ENCODE peak calls at places on chromosome 6, in five cellular contexts. One of them, this sample, is unnamed.

GRCh38 chr6:160421854-160422253 is 73.7 kb downstream of the SLC22A3 start:
- DNase-seq in GM03348: no peak
- DNase-seq in mesenteric fat pad: no peak
- DNase-seq in CD8-positive, alpha-beta T cell: no peak
- DNase-seq in hippocampal formation: no peak
- DNase-seq in this sample: no peak

GRCh38 chr6:69232506-69233194 is 564.2 kb downstream of the LMBRD1 start:
- DNase-seq in GM03348: peak
- DNase-seq in mesenteric fat pad: no peak
- DNase-seq in CD8-positive, alpha-beta T cell: peak
- DNase-seq in hippocampal formation: peak
- DNase-seq in this sample: peak

GRCh38 chr6:81906041-81906440 is 153.6 kb upstream of the TENT5A start:
- DNase-seq in GM03348: no peak
- DNase-seq in mesenteric fat pad: no peak
- DNase-seq in CD8-positive, alpha-beta T cell: no peak
- DNase-seq in hippocampal formation: no peak
- DNase-seq in this sample: no peak

GRCh38 chr6:116676021-116676420 is 5.0 kb upstream of the KPNA5 start:
- DNase-seq in GM03348: no peak
- DNase-seq in mesenteric fat pad: no peak
- DNase-seq in CD8-positive, alpha-beta T cell: no peak
- DNase-seq in hippocampal formation: no peak
- DNase-seq in this sample: no peak

GRCh38 chr6:80550271-80550670 is 443.8 kb downstream of the BCKDHB start:
- DNase-seq in GM03348: no peak
- DNase-seq in mesenteric fat pad: no peak
- DNase-seq in CD8-positive, alpha-beta T cell: no peak
- DNase-seq in hippocampal formation: no peak
- DNase-seq in this sample: no peak

GRCh38 chr6:149032599-149033405 is 284.7 kb upstream of the TAB2 start:
- DNase-seq in GM03348: peak
- DNase-seq in mesenteric fat pad: no peak
- DNase-seq in CD8-positive, alpha-beta T cell: no peak
- DNase-seq in hippocampal formation: no peak
- DNase-seq in this sample: peak

GRCh38 chr6:34170341-34170740 is 24.5 kb upstream of the GRM4 start:
- DNase-seq in GM03348: peak
- DNase-seq in mesenteric fat pad: peak
- DNase-seq in CD8-positive, alpha-beta T cell: no peak
- DNase-seq in hippocampal formation: no peak
- DNase-seq in this sample: no peak

GRCh38 chr6:114272582-114272981 is 70.2 kb downstream of the HS3ST5 start:
- DNase-seq in GM03348: no peak
- DNase-seq in mesenteric fat pad: no peak
- DNase-seq in CD8-positive, alpha-beta T cell: no peak
- DNase-seq in hippocampal formation: no peak
- DNase-seq in this sample: no peak

GRCh38 chr6:106608080-106608668 is 21.1 kb downstream of the RTN4IP1 start:
- DNase-seq in GM03348: peak
- DNase-seq in mesenteric fat pad: no peak
- DNase-seq in CD8-positive, alpha-beta T cell: no peak
- DNase-seq in hippocampal formation: no peak
- DNase-seq in this sample: no peak

GRCh38 chr6:65501045-65501444 is 206.0 kb downstream of the EYS start:
- DNase-seq in GM03348: no peak
- DNase-seq in mesenteric fat pad: no peak
- DNase-seq in CD8-positive, alpha-beta T cell: no peak
- DNase-seq in hippocampal formation: no peak
- DNase-seq in this sample: no peak

GRCh38 chr6:2751871-2752270 is 1.1 kb upstream of the MYLK4 start:
- DNase-seq in GM03348: no peak
- DNase-seq in mesenteric fat pad: no peak
- DNase-seq in CD8-positive, alpha-beta T cell: no peak
- DNase-seq in hippocampal formation: no peak
- DNase-seq in this sample: no peak

GRCh38 chr6:90222724-90223198 is 73.9 kb downstream of the BACH2 start:
- DNase-seq in GM03348: no peak
- DNase-seq in mesenteric fat pad: no peak
- DNase-seq in CD8-positive, alpha-beta T cell: peak
- DNase-seq in hippocampal formation: no peak
- DNase-seq in this sample: no peak

This sample was measured in skeletal muscle cell.